ENCODE peak calls at places on chromosomes 2 and 18, in ten cellular contexts. J is K562; F is fibroblast of lung; W is right lobe of liver; V is aorta; M is CD4-positive, alpha-beta memory T cell; P is dorsolateral prefrontal cortex; T is WERI-Rb-1; X is neural progenitor cell; E is GM23338. A is an unnamed sample.

GRCh38 chr2:240624950-240625621 is at the start of gene GPR35:
- DNase-seq in J (peak; percentile 68), F (peak; percentile 21), W (peak; percentile 55), V (peak; percentile 80), M (peak; percentile 79), P (peak; percentile 35), T (peak; percentile 3), X (no peak), E (no peak), A (no peak)

GRCh38 chr2:23940976-23941605 is 828 bp downstream of the UBXN2A start:
- DNase-seq in J (no peak), F (peak; percentile 54), W (no peak), V (no peak), M (no peak), P (no peak), T (no peak), X (no peak), E (no peak), A (no peak)

GRCh38 chr2:118992740-118993391 is 50.9 kb downstream of the MARCO start:
- DNase-seq in J (no peak), F (no peak), W (no peak), V (no peak), M (no peak), P (no peak), T (no peak), X (no peak), E (no peak), A (no peak)

GRCh38 chr2:212535963-212536362 is 2.6 kb downstream of the ERBB4 start:
- DNase-seq in J (no peak), F (no peak), W (no peak), V (no peak), M (no peak), P (no peak), T (no peak), X (peak; percentile 15), E (no peak), A (no peak)

GRCh38 chr2:157911646-157912217 is 35.6 kb upstream of the ACVR1 start:
- DNase-seq in J (no peak), F (no peak), W (no peak), V (no peak), M (no peak), P (no peak), T (no peak), X (no peak), E (no peak), A (no peak)

GRCh38 chr2:73823416-73823815 is 5.3 kb upstream of the STAMBP start:
- DNase-seq in J (no peak), F (no peak), W (no peak), V (no peak), M (no peak), P (no peak), T (no peak), X (no peak), E (no peak), A (no peak)

GRCh38 chr18:58046794-58047555 is 2.9 kb downstream of the NEDD4L start:
- DNase-seq in J (no peak), F (no peak), W (no peak), V (no peak), M (no peak), P (no peak), T (peak; percentile 44), X (no peak), E (peak; percentile 31), A (no peak)

GRCh38 chr18:72161686-72162085 is 382.5 kb downstream of the CBLN2 start:
- DNase-seq in J (no peak), F (no peak), W (no peak), V (no peak), M (no peak), P (no peak), T (no peak), X (no peak), E (no peak), A (no peak)

GRCh38 chr2:207694811-207695281 is 16.6 kb upstream of the CCNYL1 start:
- DNase-seq in J (no peak), F (no peak), W (no peak), V (no peak), M (no peak), P (no peak), T (no peak), X (no peak), E (no peak), A (no peak)

GRCh38 chr2:161029321-161029720 is 130.9 kb upstream of the TANK start:
- DNase-seq in J (no peak), F (no peak), W (no peak), V (no peak), M (no peak), P (no peak), T (no peak), X (no peak), E (no peak), A (no peak)

GRCh38 chr2:96265349-96265839 is 403 bp downstream of the TMEM127 start:
- DNase-seq in J (peak; percentile 80), F (no peak), W (peak; percentile 74), V (peak; percentile 88), M (no peak), P (peak; percentile 64), T (peak; percentile 75), X (peak; percentile 77), E (peak; percentile 66), A (peak; percentile 72)

GRCh38 chr2:206915136-206915535 is 24.2 kb upstream of the CPO start:
- DNase-seq in J (no peak), F (peak; percentile 84), W (no peak), V (no peak), M (no peak), P (no peak), T (peak; percentile 17), X (no peak), E (no peak), A (no peak)

GRCh38 chr18:69617888-69618287 is 217.2 kb downstream of the DOK6 start:
- DNase-seq in J (no peak), F (peak; percentile 11), W (no peak), V (no peak), M (no peak), P (no peak), T (no peak), X (no peak), E (no peak), A (no peak)

DNA sequence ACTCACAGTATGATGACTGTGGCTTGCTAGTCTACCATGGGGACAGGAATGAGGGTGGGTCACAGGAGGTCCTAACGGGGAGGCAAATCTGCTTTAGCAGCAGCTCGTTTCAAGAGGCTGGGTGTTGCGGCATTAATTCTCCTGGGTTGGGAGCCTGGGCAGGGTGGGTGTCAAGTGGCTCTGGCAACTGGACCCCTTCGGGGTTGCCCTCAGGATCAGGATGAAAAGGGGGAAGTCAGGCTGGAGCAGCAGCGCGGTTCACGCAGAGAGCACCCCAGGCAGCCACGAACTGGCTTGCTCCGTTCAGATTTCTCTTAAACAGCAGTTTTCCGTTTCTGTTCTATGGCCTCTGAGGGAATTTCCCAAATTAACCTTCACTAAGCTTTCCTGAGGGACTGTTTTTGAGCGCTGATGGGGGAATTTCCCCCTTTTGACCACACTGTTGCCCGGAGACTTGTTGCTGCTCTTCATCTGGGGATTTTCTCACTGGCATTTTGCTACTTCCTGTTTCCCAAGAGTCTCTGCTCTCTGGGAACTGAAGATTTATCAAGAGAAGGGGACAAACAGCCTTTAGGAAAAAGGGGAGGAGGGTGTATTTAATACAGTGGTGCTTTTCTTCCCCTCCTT is 59.9 kb upstream of the PELI1 start:
- DNase-seq in J (no peak), F (peak; percentile 36), W (peak; percentile 68), V (peak; percentile 73), M (peak; percentile 47), P (no peak), T (peak; percentile 59), X (no peak), E (peak; percentile 28), A (peak; percentile 24)
- H3K27ac ChIP-seq in J (no peak overlapping the region), F (peak overlapping the region; percentile 80), W (peak overlapping the region; percentile 49), V (peak overlapping the region; percentile 16), M (peak overlapping the region; percentile 87), P (peak overlapping the region; percentile 40), T (peak overlapping the region; percentile 53), X (no peak overlapping the region), E (peak overlapping the region; percentile 12), A (peak overlapping the region; percentile 73)

DNA sequence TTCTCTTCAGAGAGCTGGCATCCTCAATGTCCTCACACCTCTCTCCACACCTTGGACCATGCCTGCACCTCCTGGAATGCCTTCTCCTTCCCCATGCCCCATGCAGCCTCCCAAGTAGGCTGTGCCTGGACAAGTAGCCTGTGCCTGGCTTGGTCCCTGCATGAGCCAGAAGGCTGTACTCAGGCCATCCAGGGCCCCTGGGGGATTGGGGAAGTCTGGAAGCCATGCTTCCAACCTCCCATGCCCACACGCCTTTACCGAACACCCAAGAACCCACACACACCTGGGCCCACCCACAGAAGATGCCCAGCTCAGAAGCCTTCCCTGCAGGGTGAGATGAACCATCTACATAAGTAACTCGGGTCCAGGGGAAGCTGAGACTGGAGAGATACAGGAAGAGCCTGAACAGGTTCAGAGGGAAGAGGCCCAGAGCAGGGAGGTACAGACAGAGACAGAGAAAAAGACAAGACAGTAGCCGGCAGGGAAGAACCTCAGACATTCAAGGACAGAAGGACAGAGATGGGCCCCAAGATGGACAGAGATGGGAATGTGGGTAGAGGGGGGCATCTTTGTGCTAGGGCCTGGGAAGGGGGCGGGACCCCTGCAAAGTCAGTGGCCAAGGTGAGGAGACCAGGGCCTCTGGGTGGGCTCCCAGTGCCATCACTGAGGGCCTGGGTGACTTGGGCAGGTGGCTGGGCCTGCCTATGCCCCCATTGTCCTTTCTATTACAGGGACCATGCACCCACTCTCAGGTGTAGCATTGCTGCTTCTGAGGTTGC is 4.3 kb downstream of the BIN1 start:
- DNase-seq in J (no peak), F (no peak), W (peak; percentile 24), V (peak; percentile 41), M (no peak), P (no peak), T (no peak), X (no peak), E (no peak), A (no peak)
- H3K27ac ChIP-seq in J (no peak overlapping the region), F (no peak overlapping the region), W (no peak overlapping the region), V (no peak overlapping the region), M (no peak overlapping the region), P (peak overlapping the region; percentile 98), T (peak overlapping the region; percentile 96), X (no peak overlapping the region), E (no peak overlapping the region), A (peak overlapping the region; percentile 98)

DNA sequence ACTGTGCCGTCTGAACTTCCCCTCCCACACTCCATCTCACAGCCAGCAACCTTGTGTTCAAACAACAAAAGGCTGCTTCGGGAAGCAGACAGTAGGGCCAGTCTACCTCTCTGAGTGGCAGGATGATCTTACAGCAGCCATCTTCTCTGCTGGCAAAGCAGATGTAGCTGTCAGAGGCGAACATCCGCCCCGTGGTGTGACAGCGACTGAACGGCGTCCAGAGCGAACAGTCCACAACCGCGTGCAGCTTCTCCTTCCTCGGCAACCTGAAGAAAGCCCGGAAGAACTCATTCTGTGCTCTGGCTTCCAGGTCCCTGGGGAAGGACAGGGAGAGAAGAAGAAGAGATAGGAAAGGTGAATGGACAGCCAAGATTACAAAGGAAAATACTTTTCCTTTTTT is 38.0 kb downstream of the RPL31 start:
- DNase-seq in J (no peak), F (no peak), W (no peak), V (peak; percentile 68), M (no peak), P (no peak), T (no peak), X (no peak), E (no peak), A (no peak)
- H3K27ac ChIP-seq in J (no peak overlapping the region), F (no peak overlapping the region), W (no peak overlapping the region), V (no peak overlapping the region), M (no peak overlapping the region), P (no peak overlapping the region), T (no peak overlapping the region), X (no peak overlapping the region), E (no peak overlapping the region), A (no peak overlapping the region)

DNA sequence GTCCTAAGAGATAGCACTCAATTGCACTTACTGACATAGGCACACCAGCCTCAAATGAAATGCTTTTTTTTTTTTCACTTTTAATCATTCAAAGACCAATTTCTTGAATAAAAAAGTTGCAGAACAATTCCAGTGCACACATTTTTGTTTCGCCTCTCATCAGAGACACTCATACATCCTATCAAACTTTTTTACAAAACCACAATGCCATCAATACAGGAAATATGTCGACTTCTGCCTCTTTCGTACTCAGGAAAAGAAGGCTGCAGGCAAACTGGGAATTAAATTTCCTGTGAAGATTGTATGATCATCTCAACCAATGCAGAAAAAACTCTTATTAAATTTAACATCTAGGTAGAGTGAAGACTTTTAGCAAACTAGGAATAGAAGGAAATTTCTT is 112.4 kb downstream of the DNER start:
- DNase-seq in J (no peak), F (no peak), W (no peak), V (no peak), M (no peak), P (no peak), T (no peak), X (no peak), E (no peak), A (no peak)
- H3K27ac ChIP-seq in J (no peak overlapping the region), F (no peak overlapping the region), W (no peak overlapping the region), V (no peak overlapping the region), M (no peak overlapping the region), P (no peak overlapping the region), T (no peak overlapping the region), X (no peak overlapping the region), E (no peak overlapping the region), A (no peak overlapping the region)

A was measured in substantia nigra.